ENCODE peak calls at places on chromosomes 4 and X, in four cellular contexts. One of them, this sample, is unnamed.
A peak's percentile ranks its signal among the peaks of the same experiment; 100 is the strongest.

GRCh38 chrX:66633541-66633940 is 5.3 kb downstream of the EDA2R start:
- DNase-seq in tibial nerve: no peak
- DNase-seq in hepatocyte: no peak
- DNase-seq in breast epithelium: no peak
- DNase-seq in this sample: no peak

GRCh38 chrX:102345916-102346315 is 93.9 kb downstream of the NXF2B start:
- DNase-seq in breast epithelium: peak; percentile 51
- DNase-seq in tibial nerve: peak; percentile 82
- DNase-seq in hepatocyte: peak; percentile 69
- DNase-seq in this sample: no peak

GRCh38 chr4:7960790-7961655 is 21.4 kb upstream of the AFAP1 start:
- DNase-seq in hepatocyte: peak; percentile 80
- DNase-seq in tibial nerve: no peak
- DNase-seq in breast epithelium: no peak
- DNase-seq in this sample: no peak

GRCh38 chr4:67933755-67934154 is 29.5 kb downstream of the TMPRSS11A start:
- DNase-seq in tibial nerve: no peak
- DNase-seq in breast epithelium: no peak
- DNase-seq in hepatocyte: no peak
- DNase-seq in this sample: no peak

GRCh38 chr4:7171191-7171900 is 21.0 kb upstream of the SORCS2 start:
- DNase-seq in hepatocyte: no peak
- DNase-seq in breast epithelium: no peak
- DNase-seq in tibial nerve: no peak
- DNase-seq in this sample: no peak

GRCh38 chr4:128031756-128032384 is 29.2 kb upstream of the LARP1B start:
- DNase-seq in breast epithelium: no peak
- DNase-seq in hepatocyte: no peak
- DNase-seq in tibial nerve: no peak
- DNase-seq in this sample: no peak

GRCh38 chr4:30719363-30720020 is 677 bp upstream of the PCDH7 start:
- DNase-seq in tibial nerve: no peak
- DNase-seq in breast epithelium: no peak
- DNase-seq in hepatocyte: peak; percentile 76
- DNase-seq in this sample: peak; percentile 51

GRCh38 chr4:20538922-20539321 is 161.3 kb upstream of the PACRGL start:
- DNase-seq in hepatocyte: no peak
- DNase-seq in tibial nerve: no peak
- DNase-seq in breast epithelium: no peak
- DNase-seq in this sample: no peak

GRCh38 chr4:1636490-1637211 is 47.5 kb downstream of the FAM53A start:
- DNase-seq in hepatocyte: no peak
- DNase-seq in tibial nerve: no peak
- DNase-seq in breast epithelium: no peak
- DNase-seq in this sample: no peak

GRCh38 chr4:123299212-123299651 is 97.4 kb upstream of the SPRY1 start:
- DNase-seq in breast epithelium: no peak
- DNase-seq in tibial nerve: no peak
- DNase-seq in hepatocyte: no peak
- DNase-seq in this sample: no peak

GRCh38 chr4:145231906-145232700 is 51.7 kb upstream of the OTUD4 start:
- DNase-seq in hepatocyte: no peak
- DNase-seq in breast epithelium: no peak
- DNase-seq in tibial nerve: no peak
- DNase-seq in this sample: no peak

GRCh38 chr4:84264652-84265051 is 234.4 kb downstream of the NKX6-1 start:
- DNase-seq in tibial nerve: no peak
- DNase-seq in breast epithelium: no peak
- DNase-seq in hepatocyte: no peak
- DNase-seq in this sample: no peak

GRCh38 chr4:144734522-144734921 is 88.6 kb downstream of the HHIP start:
- DNase-seq in breast epithelium: no peak
- DNase-seq in hepatocyte: peak; percentile 7
- DNase-seq in tibial nerve: no peak
- DNase-seq in this sample: no peak

GRCh38 chrX:2552621-2553297 is 52.0 kb upstream of the DHRSX start:
- DNase-seq in breast epithelium: no peak
- DNase-seq in tibial nerve: peak; percentile 8
- DNase-seq in hepatocyte: peak; percentile 27
- DNase-seq in this sample: no peak

GRCh38 chrX:31547816-31548215 is 476.0 kb upstream of the FTHL17 start:
- DNase-seq in breast epithelium: no peak
- DNase-seq in tibial nerve: no peak
- DNase-seq in hepatocyte: no peak
- DNase-seq in this sample: no peak

GRCh38 chr4:112361181-112361791 is 64.1 kb downstream of the ALPK1 start:
- DNase-seq in tibial nerve: no peak
- DNase-seq in breast epithelium: no peak
- DNase-seq in hepatocyte: no peak
- DNase-seq in this sample: no peak

GRCh38 chr4:148116264-148116663 is 325.9 kb downstream of the NR3C2 start:
- DNase-seq in hepatocyte: peak; percentile 74
- DNase-seq in breast epithelium: no peak
- DNase-seq in tibial nerve: peak; percentile 25
- DNase-seq in this sample: no peak

GRCh38 chr4:1400861-1401408 is 5.3 kb downstream of the NKX1-1 start:
- DNase-seq in tibial nerve: no peak
- DNase-seq in breast epithelium: no peak
- DNase-seq in hepatocyte: no peak
- DNase-seq in this sample: no peak

GRCh38 chr4:11106769-11107168 is 321.9 kb downstream of the HS3ST1 start:
- DNase-seq in breast epithelium: no peak
- DNase-seq in tibial nerve: no peak
- DNase-seq in hepatocyte: peak; percentile 26
- DNase-seq in this sample: no peak

GRCh38 chr4:7358100-7358735 is 76.5 kb downstream of the PSAPL1 start:
- DNase-seq in tibial nerve: no peak
- DNase-seq in breast epithelium: no peak
- DNase-seq in hepatocyte: peak; percentile 42
- DNase-seq in this sample: no peak

GRCh38 chr4:150140774-150141400 is 62.6 kb downstream of the DCLK2 start:
- DNase-seq in tibial nerve: no peak
- DNase-seq in breast epithelium: no peak
- DNase-seq in hepatocyte: no peak
- DNase-seq in this sample: no peak

GRCh38 chr4:26176621-26177121 is 144.1 kb upstream of the RBPJ start:
- DNase-seq in tibial nerve: no peak
- DNase-seq in hepatocyte: peak; percentile 60
- DNase-seq in breast epithelium: no peak
- DNase-seq in this sample: no peak

GRCh38 chr4:69764311-69764710 is 3.9 kb upstream of the SULT1B1 start:
- DNase-seq in hepatocyte: no peak
- DNase-seq in tibial nerve: no peak
- DNase-seq in breast epithelium: no peak
- DNase-seq in this sample: no peak

GRCh38 chr4:2596153-2596552 is 59.7 kb downstream of the FAM193A start:
- DNase-seq in hepatocyte: no peak
- DNase-seq in tibial nerve: no peak
- DNase-seq in breast epithelium: no peak
- DNase-seq in this sample: no peak

GRCh38 chr4:95637047-95637600 is 88.4 kb upstream of the UNC5C start:
- DNase-seq in tibial nerve: no peak
- DNase-seq in breast epithelium: no peak
- DNase-seq in hepatocyte: peak; percentile 38
- DNase-seq in this sample: no peak

GRCh38 chr4:147717878-147718277 is 14.0 kb upstream of the ARHGAP10 start:
- DNase-seq in breast epithelium: no peak
- DNase-seq in hepatocyte: no peak
- DNase-seq in tibial nerve: no peak
- DNase-seq in this sample: no peak

GRCh38 chr4:79578613-79579012 is 170.6 kb upstream of the GK2 start:
- DNase-seq in hepatocyte: no peak
- DNase-seq in breast epithelium: no peak
- DNase-seq in tibial nerve: no peak
- DNase-seq in this sample: no peak

GRCh38 chr4:82852751-82853053 is 38.3 kb downstream of the SEC31A start:
- DNase-seq in hepatocyte: no peak
- DNase-seq in tibial nerve: no peak
- DNase-seq in breast epithelium: no peak
- DNase-seq in this sample: no peak

GRCh38 chrX:64204252-64204651 is 1.3 kb downstream of the AMER1 start:
- DNase-seq in breast epithelium: no peak
- DNase-seq in tibial nerve: no peak
- DNase-seq in hepatocyte: peak; percentile 31
- DNase-seq in this sample: no peak
- H3K27ac ChIP-seq in breast epithelium: no peak overlapping the region
- H3K27ac ChIP-seq in tibial nerve: peak overlapping the region; percentile 79
- H3K27ac ChIP-seq in hepatocyte: peak overlapping the region; percentile 98
- H3K27ac ChIP-seq in this sample: no peak overlapping the region

GRCh38 chr4:4721636-4722035 is 137.8 kb upstream of the MSX1 start:
- DNase-seq in tibial nerve: no peak
- DNase-seq in breast epithelium: no peak
- DNase-seq in hepatocyte: no peak
- DNase-seq in this sample: no peak
- H3K27ac ChIP-seq in tibial nerve: no peak overlapping the region
- H3K27ac ChIP-seq in breast epithelium: no peak overlapping the region
- H3K27ac ChIP-seq in hepatocyte: no peak overlapping the region
- H3K27ac ChIP-seq in this sample: no peak overlapping the region

DNA sequence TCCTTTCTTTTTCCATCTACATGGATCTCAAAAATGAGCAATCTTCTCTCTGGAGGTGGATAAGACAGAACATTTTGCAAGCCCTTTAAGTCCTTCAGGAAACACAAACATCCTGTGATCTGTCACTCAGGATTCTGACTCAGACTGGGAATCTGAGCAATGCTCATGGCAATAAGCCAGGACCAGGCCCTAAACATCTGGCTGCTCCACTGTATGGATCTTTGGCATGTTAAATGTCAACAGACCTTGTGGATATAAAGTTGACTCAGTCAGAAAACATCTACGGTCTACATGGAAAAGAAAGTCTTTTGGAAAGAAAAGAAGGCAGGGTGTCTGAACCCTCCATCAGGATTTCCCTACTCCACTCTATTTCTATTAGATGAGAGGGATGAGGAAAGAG is 17.8 kb upstream of the CHIC2 start:
- DNase-seq in hepatocyte: peak; percentile 84
- DNase-seq in breast epithelium: no peak
- DNase-seq in tibial nerve: no peak
- DNase-seq in this sample: no peak
- H3K27ac ChIP-seq in hepatocyte: no peak overlapping the region
- H3K27ac ChIP-seq in breast epithelium: no peak overlapping the region
- H3K27ac ChIP-seq in tibial nerve: no peak overlapping the region
- H3K27ac ChIP-seq in this sample: no peak overlapping the region

DNA sequence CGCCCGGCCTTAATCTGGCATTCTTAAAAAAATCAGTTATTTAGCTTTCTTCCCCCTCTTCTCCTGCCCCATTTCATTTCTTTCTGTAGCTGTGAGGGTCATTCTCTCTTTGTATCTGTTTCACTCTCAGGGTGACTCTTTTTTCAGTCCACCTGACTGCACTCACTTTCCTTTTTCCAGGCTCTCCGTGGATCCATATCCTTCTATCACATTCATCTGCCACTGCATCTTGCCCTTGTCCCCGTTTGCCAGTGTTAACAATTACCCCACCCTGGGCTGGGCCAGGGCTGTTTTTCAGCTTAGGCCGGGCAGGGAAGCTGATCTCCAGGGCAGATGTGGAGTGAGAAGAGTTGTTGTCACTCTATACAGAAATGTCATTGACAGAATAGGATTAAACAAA is 7.7 kb downstream of the FHL1 start:
- DNase-seq in tibial nerve: no peak
- DNase-seq in hepatocyte: no peak
- DNase-seq in breast epithelium: no peak
- DNase-seq in this sample: no peak
- H3K27ac ChIP-seq in tibial nerve: no peak overlapping the region
- H3K27ac ChIP-seq in hepatocyte: no peak overlapping the region
- H3K27ac ChIP-seq in breast epithelium: no peak overlapping the region
- H3K27ac ChIP-seq in this sample: no peak overlapping the region

GRCh38 chr4:42641155-42641554 is 15.8 kb downstream of the ATP8A1 start:
- DNase-seq in tibial nerve: no peak
- DNase-seq in hepatocyte: peak; percentile 63
- DNase-seq in breast epithelium: no peak
- DNase-seq in this sample: no peak
- H3K27ac ChIP-seq in tibial nerve: no peak overlapping the region
- H3K27ac ChIP-seq in hepatocyte: peak overlapping the region; percentile 94
- H3K27ac ChIP-seq in breast epithelium: no peak overlapping the region
- H3K27ac ChIP-seq in this sample: no peak overlapping the region